ENCODE peak calls at places on chromosomes 12 and 14, in seven cellular contexts. One of them, this sample, is unnamed.

GRCh38 chr14:89279649-89280232 is 137.3 kb downstream of the FOXN3 start:
- DNase-seq in uterus: no peak
- DNase-seq in lower lobe of right lung: no peak
- DNase-seq in ovary: no peak
- DNase-seq in upper lobe of right lung: no peak
- DNase-seq in MCF 10A: no peak
- DNase-seq in HFFc6: no peak
- DNase-seq in this sample: no peak

GRCh38 chr14:100449225-100449987 is 126.3 kb downstream of the SLC25A47 start:
- DNase-seq in MCF 10A: no peak
- DNase-seq in lower lobe of right lung: no peak
- DNase-seq in ovary: no peak
- DNase-seq in HFFc6: no peak
- DNase-seq in upper lobe of right lung: no peak
- DNase-seq in uterus: no peak
- DNase-seq in this sample: no peak

GRCh38 chr14:103512701-103513611 is 9.7 kb downstream of the CKB start:
- DNase-seq in MCF 10A: peak; percentile 89
- DNase-seq in uterus: peak; percentile 52
- DNase-seq in upper lobe of right lung: peak; percentile 88
- DNase-seq in HFFc6: no peak
- DNase-seq in lower lobe of right lung: peak; percentile 85
- DNase-seq in ovary: no peak
- DNase-seq in this sample: peak; percentile 54

GRCh38 chr14:21860172-21860571 is 186.6 kb upstream of the OR4E1 start:
- DNase-seq in HFFc6: no peak
- DNase-seq in upper lobe of right lung: no peak
- DNase-seq in MCF 10A: peak; percentile 43
- DNase-seq in ovary: no peak
- DNase-seq in lower lobe of right lung: no peak
- DNase-seq in uterus: no peak
- DNase-seq in this sample: no peak

GRCh38 chr14:74527736-74528280 is 34.2 kb downstream of the ISCA2 start:
- DNase-seq in upper lobe of right lung: no peak
- DNase-seq in HFFc6: no peak
- DNase-seq in lower lobe of right lung: no peak
- DNase-seq in uterus: no peak
- DNase-seq in ovary: no peak
- DNase-seq in MCF 10A: no peak
- DNase-seq in this sample: no peak

GRCh38 chr12:94599189-94599588 is 51.2 kb downstream of the TMCC3 start:
- DNase-seq in uterus: no peak
- DNase-seq in MCF 10A: no peak
- DNase-seq in HFFc6: no peak
- DNase-seq in lower lobe of right lung: no peak
- DNase-seq in ovary: no peak
- DNase-seq in upper lobe of right lung: no peak
- DNase-seq in this sample: no peak

GRCh38 chr14:53227154-53227718 is 74.1 kb upstream of the DDHD1 start:
- DNase-seq in HFFc6: no peak
- DNase-seq in MCF 10A: no peak
- DNase-seq in ovary: no peak
- DNase-seq in uterus: no peak
- DNase-seq in lower lobe of right lung: no peak
- DNase-seq in upper lobe of right lung: no peak
- DNase-seq in this sample: no peak

GRCh38 chr14:91371011-91371989 is 46.3 kb downstream of the CCDC88C start:
- DNase-seq in MCF 10A: no peak
- DNase-seq in lower lobe of right lung: no peak
- DNase-seq in upper lobe of right lung: no peak
- DNase-seq in ovary: no peak
- DNase-seq in uterus: no peak
- DNase-seq in HFFc6: no peak
- DNase-seq in this sample: no peak

GRCh38 chr14:56342419-56342901 is 224.2 kb downstream of the PELI2 start:
- DNase-seq in lower lobe of right lung: no peak
- DNase-seq in HFFc6: peak; percentile 58
- DNase-seq in upper lobe of right lung: no peak
- DNase-seq in uterus: no peak
- DNase-seq in ovary: no peak
- DNase-seq in MCF 10A: no peak
- DNase-seq in this sample: no peak

GRCh38 chr12:96710127-96710745 is 196.8 kb upstream of the NEDD1 start:
- DNase-seq in ovary: no peak
- DNase-seq in upper lobe of right lung: no peak
- DNase-seq in HFFc6: no peak
- DNase-seq in lower lobe of right lung: no peak
- DNase-seq in uterus: no peak
- DNase-seq in MCF 10A: peak; percentile 26
- DNase-seq in this sample: no peak

GRCh38 chr12:5746917-5747316 is 198.1 kb downstream of the ANO2 start:
- DNase-seq in uterus: no peak
- DNase-seq in MCF 10A: no peak
- DNase-seq in HFFc6: no peak
- DNase-seq in lower lobe of right lung: no peak
- DNase-seq in ovary: no peak
- DNase-seq in upper lobe of right lung: no peak
- DNase-seq in this sample: no peak

GRCh38 chr12:63900922-63901793 is 56.7 kb downstream of the SRGAP1 start:
- DNase-seq in HFFc6: no peak
- DNase-seq in uterus: no peak
- DNase-seq in upper lobe of right lung: no peak
- DNase-seq in ovary: no peak
- DNase-seq in lower lobe of right lung: no peak
- DNase-seq in MCF 10A: peak; percentile 46
- DNase-seq in this sample: no peak

GRCh38 chr14:91059576-91060471 is 617 bp downstream of the RPS6KA5 start:
- DNase-seq in MCF 10A: peak; percentile 21
- DNase-seq in ovary: peak; percentile 25
- DNase-seq in uterus: peak; percentile 30
- DNase-seq in upper lobe of right lung: peak; percentile 79
- DNase-seq in HFFc6: peak; percentile 9
- DNase-seq in lower lobe of right lung: peak; percentile 70
- DNase-seq in this sample: no peak

GRCh38 chr12:202081-202731 is 11.8 kb downstream of the SLC6A12 start:
- DNase-seq in HFFc6: no peak
- DNase-seq in MCF 10A: no peak
- DNase-seq in lower lobe of right lung: peak; percentile 77
- DNase-seq in upper lobe of right lung: peak; percentile 84
- DNase-seq in ovary: no peak
- DNase-seq in uterus: no peak
- DNase-seq in this sample: no peak

GRCh38 chr12:104534162-104534856 is 77.6 kb downstream of the CHST11 start:
- DNase-seq in ovary: peak; percentile 31
- DNase-seq in lower lobe of right lung: no peak
- DNase-seq in HFFc6: no peak
- DNase-seq in upper lobe of right lung: no peak
- DNase-seq in uterus: no peak
- DNase-seq in MCF 10A: no peak
- DNase-seq in this sample: no peak

GRCh38 chr12:53252349-53252916 is 15.7 kb upstream of the ESPL1 start:
- DNase-seq in HFFc6: no peak
- DNase-seq in MCF 10A: no peak
- DNase-seq in uterus: no peak
- DNase-seq in ovary: no peak
- DNase-seq in upper lobe of right lung: peak; percentile 73
- DNase-seq in lower lobe of right lung: peak; percentile 68
- DNase-seq in this sample: no peak

GRCh38 chr12:113846883-113847282 is 119.2 kb downstream of the RBM19 start:
- DNase-seq in HFFc6: no peak
- DNase-seq in ovary: no peak
- DNase-seq in uterus: no peak
- DNase-seq in lower lobe of right lung: no peak
- DNase-seq in MCF 10A: no peak
- DNase-seq in upper lobe of right lung: no peak
- DNase-seq in this sample: no peak

GRCh38 chr12:116222358-116222757 is 55.1 kb downstream of the MED13L start:
- DNase-seq in HFFc6: peak; percentile 71
- DNase-seq in MCF 10A: peak; percentile 97
- DNase-seq in ovary: peak; percentile 91
- DNase-seq in upper lobe of right lung: no peak
- DNase-seq in lower lobe of right lung: no peak
- DNase-seq in uterus: peak; percentile 93
- DNase-seq in this sample: peak; percentile 60

GRCh38 chr12:110224379-110225304 is 56.4 kb upstream of the ATP2A2 start:
- DNase-seq in upper lobe of right lung: no peak
- DNase-seq in ovary: no peak
- DNase-seq in MCF 10A: peak; percentile 85
- DNase-seq in lower lobe of right lung: no peak
- DNase-seq in uterus: peak; percentile 55
- DNase-seq in HFFc6: peak; percentile 85
- DNase-seq in this sample: peak; percentile 79

GRCh38 chr12:62459976-62460375 is 6.7 kb upstream of the MON2 start:
- DNase-seq in uterus: no peak
- DNase-seq in MCF 10A: no peak
- DNase-seq in ovary: no peak
- DNase-seq in lower lobe of right lung: no peak
- DNase-seq in upper lobe of right lung: no peak
- DNase-seq in HFFc6: no peak
- DNase-seq in this sample: no peak

GRCh38 chr12:98863167-98863566 is 218.1 kb downstream of the APAF1 start:
- DNase-seq in HFFc6: no peak
- DNase-seq in upper lobe of right lung: no peak
- DNase-seq in MCF 10A: no peak
- DNase-seq in uterus: no peak
- DNase-seq in ovary: no peak
- DNase-seq in lower lobe of right lung: no peak
- DNase-seq in this sample: no peak

GRCh38 chr12:98208846-98209245 is 306.5 kb upstream of the TMPO start:
- DNase-seq in lower lobe of right lung: no peak
- DNase-seq in ovary: no peak
- DNase-seq in uterus: no peak
- DNase-seq in upper lobe of right lung: no peak
- DNase-seq in HFFc6: no peak
- DNase-seq in MCF 10A: no peak
- DNase-seq in this sample: no peak

GRCh38 chr14:105287249-105288102 is 13.3 kb downstream of the BRF1 start:
- DNase-seq in HFFc6: no peak
- DNase-seq in upper lobe of right lung: no peak
- DNase-seq in MCF 10A: no peak
- DNase-seq in lower lobe of right lung: no peak
- DNase-seq in uterus: no peak
- DNase-seq in ovary: no peak
- DNase-seq in this sample: no peak

GRCh38 chr12:21301-22189 is 45.0 kb upstream of the IQSEC3 start:
- DNase-seq in MCF 10A: no peak
- DNase-seq in uterus: no peak
- DNase-seq in upper lobe of right lung: peak; percentile 73
- DNase-seq in lower lobe of right lung: peak; percentile 71
- DNase-seq in HFFc6: no peak
- DNase-seq in ovary: no peak
- DNase-seq in this sample: no peak

GRCh38 chr14:59438148-59438766 is 26.9 kb downstream of the GPR135 start:
- DNase-seq in ovary: no peak
- DNase-seq in uterus: no peak
- DNase-seq in HFFc6: peak; percentile 69
- DNase-seq in lower lobe of right lung: no peak
- DNase-seq in upper lobe of right lung: no peak
- DNase-seq in MCF 10A: peak; percentile 76
- DNase-seq in this sample: no peak

GRCh38 chr12:65682145-65682544 is 142.1 kb upstream of the HMGA2 start:
- DNase-seq in ovary: no peak
- DNase-seq in uterus: no peak
- DNase-seq in HFFc6: no peak
- DNase-seq in lower lobe of right lung: no peak
- DNase-seq in upper lobe of right lung: no peak
- DNase-seq in MCF 10A: no peak
- DNase-seq in this sample: no peak

GRCh38 chr12:113332688-113333087 is 2.2 kb downstream of the SLC8B1 start:
- DNase-seq in MCF 10A: no peak
- DNase-seq in HFFc6: no peak
- DNase-seq in ovary: no peak
- DNase-seq in uterus: no peak
- DNase-seq in lower lobe of right lung: no peak
- DNase-seq in upper lobe of right lung: no peak
- DNase-seq in this sample: no peak

GRCh38 chr12:105955608-105955931 is 183.2 kb downstream of the NUAK1 start:
- DNase-seq in upper lobe of right lung: no peak
- DNase-seq in MCF 10A: no peak
- DNase-seq in ovary: no peak
- DNase-seq in lower lobe of right lung: no peak
- DNase-seq in HFFc6: no peak
- DNase-seq in uterus: no peak
- DNase-seq in this sample: no peak
- TF ChIP-seq CTCF in upper lobe of right lung: no peak
- TF ChIP-seq CTCF in MCF 10A: no peak
- TF ChIP-seq CTCF in ovary: no peak
- TF ChIP-seq CTCF in lower lobe of right lung: no peak
- TF ChIP-seq CTCF in HFFc6: no peak
- TF ChIP-seq CTCF in uterus: no peak
- TF ChIP-seq CTCF in this sample: no peak

DNA sequence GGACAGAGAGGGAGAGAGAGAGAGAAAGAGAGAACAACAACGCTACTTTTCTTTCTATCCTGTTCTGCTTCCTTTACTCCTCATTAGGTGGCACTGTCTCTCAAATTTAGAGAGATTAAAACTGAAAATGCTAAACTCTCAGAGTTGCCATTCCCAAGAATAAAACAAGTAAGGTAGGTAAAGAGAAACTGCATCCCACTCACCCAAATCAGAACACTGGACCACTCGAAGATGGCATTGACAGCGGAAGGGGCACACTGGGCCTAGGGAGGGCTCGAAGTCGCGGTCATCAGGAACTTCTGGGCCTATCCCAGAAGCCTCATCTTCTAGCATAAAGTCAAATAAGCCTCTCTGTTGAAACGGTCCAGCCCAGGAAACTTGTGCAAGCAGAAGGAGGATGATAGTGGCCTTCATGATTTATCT is 4.5 kb downstream of the DCN start:
- DNase-seq in MCF 10A: peak; percentile 44
- DNase-seq in uterus: peak; percentile 59
- DNase-seq in lower lobe of right lung: no peak
- DNase-seq in upper lobe of right lung: no peak
- DNase-seq in ovary: peak; percentile 48
- DNase-seq in HFFc6: peak; percentile 46
- DNase-seq in this sample: peak; percentile 31
- TF ChIP-seq CTCF in MCF 10A: peak; percentile 44
- TF ChIP-seq CTCF in uterus: peak; percentile 65
- TF ChIP-seq CTCF in lower lobe of right lung: peak; percentile 43
- TF ChIP-seq CTCF in upper lobe of right lung: peak; percentile 58
- TF ChIP-seq CTCF in ovary: no peak
- TF ChIP-seq CTCF in HFFc6: peak; percentile 73
- TF ChIP-seq CTCF in this sample: peak; percentile 69

GRCh38 chr12:49673446-49674317 is 33.5 kb downstream of the FMNL3 start:
- DNase-seq in uterus: peak; percentile 95
- DNase-seq in ovary: peak; percentile 97
- DNase-seq in lower lobe of right lung: peak; percentile 89
- DNase-seq in HFFc6: peak; percentile 90
- DNase-seq in upper lobe of right lung: peak; percentile 91
- DNase-seq in MCF 10A: no peak
- DNase-seq in this sample: peak; percentile 86
- TF ChIP-seq CTCF in uterus: peak; percentile 50
- TF ChIP-seq CTCF in ovary: peak; percentile 53
- TF ChIP-seq CTCF in lower lobe of right lung: peak; percentile 55
- TF ChIP-seq CTCF in HFFc6: peak; percentile 60
- TF ChIP-seq CTCF in upper lobe of right lung: peak; percentile 48
- TF ChIP-seq CTCF in MCF 10A: no peak
- TF ChIP-seq CTCF in this sample: peak; percentile 31

DNA sequence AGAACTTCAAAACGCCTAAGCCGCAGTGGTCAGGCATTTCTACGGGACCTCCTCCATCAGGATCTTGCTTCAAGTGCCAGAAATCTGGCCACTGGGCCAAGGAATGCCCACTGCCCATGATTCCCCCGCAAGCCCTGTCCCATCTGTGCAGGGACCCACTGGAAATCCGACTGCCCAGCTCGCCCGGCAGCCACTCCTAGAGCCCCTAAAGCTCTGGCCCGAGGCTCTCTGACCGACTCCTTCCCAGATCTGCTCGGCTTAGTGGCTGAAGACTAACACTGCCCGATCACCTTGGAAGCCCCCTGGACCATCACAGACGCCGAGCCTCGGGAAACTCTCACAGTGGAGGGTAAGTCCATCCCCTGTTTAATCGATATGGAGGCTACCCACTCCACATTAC is 1113.0 kb upstream of the TMEM132C start:
- DNase-seq in lower lobe of right lung: no peak
- DNase-seq in HFFc6: no peak
- DNase-seq in uterus: no peak
- DNase-seq in MCF 10A: no peak
- DNase-seq in ovary: no peak
- DNase-seq in upper lobe of right lung: no peak
- DNase-seq in this sample: no peak
- TF ChIP-seq CTCF in lower lobe of right lung: no peak
- TF ChIP-seq CTCF in HFFc6: no peak
- TF ChIP-seq CTCF in uterus: no peak
- TF ChIP-seq CTCF in MCF 10A: no peak
- TF ChIP-seq CTCF in ovary: no peak
- TF ChIP-seq CTCF in upper lobe of right lung: no peak
- TF ChIP-seq CTCF in this sample: no peak

This sample was measured in AG09319.